ENCODE peak calls at places on chromosome 16, in four cellular contexts. One of them, this sample, is unnamed.
A peak's percentile ranks its signal among the peaks of the same experiment; 100 is the strongest.

GRCh38 chr16:54407596-54407995 is 121.0 kb upstream of the IRX3 start:
- DNase-seq in fibroblast of the aortic adventitia: peak; percentile 80
- DNase-seq in transverse colon: no peak
- DNase-seq in cardiac muscle cell: no peak
- DNase-seq in this sample: no peak

GRCh38 chr16:11006666-11007065 is 62.3 kb downstream of the CLEC16A start:
- DNase-seq in fibroblast of the aortic adventitia: no peak
- DNase-seq in transverse colon: no peak
- DNase-seq in cardiac muscle cell: no peak
- DNase-seq in this sample: no peak

GRCh38 chr16:22670551-22670970 is 143.4 kb upstream of the HS3ST2 start:
- DNase-seq in fibroblast of the aortic adventitia: no peak
- DNase-seq in transverse colon: no peak
- DNase-seq in cardiac muscle cell: peak; percentile 55
- DNase-seq in this sample: peak; percentile 56

GRCh38 chr16:9489823-9490467 is 398.5 kb downstream of the HAPSTR1 start:
- DNase-seq in fibroblast of the aortic adventitia: no peak
- DNase-seq in transverse colon: peak; percentile 36
- DNase-seq in cardiac muscle cell: no peak
- DNase-seq in this sample: no peak

GRCh38 chr16:26614102-26614864 is 452.4 kb upstream of the C16orf82 start:
- DNase-seq in fibroblast of the aortic adventitia: no peak
- DNase-seq in transverse colon: no peak
- DNase-seq in cardiac muscle cell: no peak
- DNase-seq in this sample: no peak

GRCh38 chr16:53099318-53100130 is 44.7 kb downstream of the CHD9 start:
- DNase-seq in fibroblast of the aortic adventitia: peak; percentile 85
- DNase-seq in transverse colon: peak; percentile 94
- DNase-seq in cardiac muscle cell: peak; percentile 81
- DNase-seq in this sample: peak; percentile 90

GRCh38 chr16:54447606-54448440 is 161.2 kb upstream of the IRX3 start:
- DNase-seq in fibroblast of the aortic adventitia: peak; percentile 88
- DNase-seq in transverse colon: no peak
- DNase-seq in cardiac muscle cell: no peak
- DNase-seq in this sample: no peak

GRCh38 chr16:50265716-50266336 is 525 bp upstream of the ADCY7 start:
- DNase-seq in fibroblast of the aortic adventitia: no peak
- DNase-seq in transverse colon: no peak
- DNase-seq in cardiac muscle cell: no peak
- DNase-seq in this sample: no peak

GRCh38 chr16:60137891-60138290 is 1403.8 kb upstream of the GOT2 start:
- DNase-seq in fibroblast of the aortic adventitia: no peak
- DNase-seq in transverse colon: no peak
- DNase-seq in cardiac muscle cell: no peak
- DNase-seq in this sample: no peak

GRCh38 chr16:68146583-68146982 is 61.4 kb downstream of the NFATC3 start:
- DNase-seq in fibroblast of the aortic adventitia: peak; percentile 60
- DNase-seq in transverse colon: no peak
- DNase-seq in cardiac muscle cell: peak; percentile 59
- DNase-seq in this sample: no peak

GRCh38 chr16:85856054-85856453 is 42.9 kb upstream of the IRF8 start:
- DNase-seq in fibroblast of the aortic adventitia: no peak
- DNase-seq in transverse colon: no peak
- DNase-seq in cardiac muscle cell: no peak
- DNase-seq in this sample: no peak

GRCh38 chr16:81265658-81266451 is 27.4 kb downstream of the BCO1 start:
- DNase-seq in fibroblast of the aortic adventitia: peak; percentile 92
- DNase-seq in transverse colon: peak; percentile 85
- DNase-seq in cardiac muscle cell: no peak
- DNase-seq in this sample: no peak

GRCh38 chr16:81265052-81265451 is 26.6 kb downstream of the BCO1 start:
- DNase-seq in fibroblast of the aortic adventitia: no peak
- DNase-seq in transverse colon: no peak
- DNase-seq in cardiac muscle cell: no peak
- DNase-seq in this sample: no peak

GRCh38 chr16:81264386-81264785 is 25.9 kb downstream of the BCO1 start:
- DNase-seq in fibroblast of the aortic adventitia: no peak
- DNase-seq in transverse colon: no peak
- DNase-seq in cardiac muscle cell: no peak
- DNase-seq in this sample: no peak

GRCh38 chr16:81261049-81261648 is 22.7 kb downstream of the BCO1 start:
- DNase-seq in fibroblast of the aortic adventitia: peak; percentile 35
- DNase-seq in transverse colon: no peak
- DNase-seq in cardiac muscle cell: no peak
- DNase-seq in this sample: peak; percentile 20

GRCh38 chr16:81263470-81264200 is 25.1 kb downstream of the BCO1 start:
- DNase-seq in fibroblast of the aortic adventitia: peak; percentile 84
- DNase-seq in transverse colon: no peak
- DNase-seq in cardiac muscle cell: no peak
- DNase-seq in this sample: no peak
- TF ChIP-seq CTCF in fibroblast of the aortic adventitia: peak; percentile 32
- TF ChIP-seq CTCF in transverse colon: peak; percentile 17
- TF ChIP-seq CTCF in cardiac muscle cell: peak; percentile 22
- TF ChIP-seq CTCF in this sample: no peak

DNA sequence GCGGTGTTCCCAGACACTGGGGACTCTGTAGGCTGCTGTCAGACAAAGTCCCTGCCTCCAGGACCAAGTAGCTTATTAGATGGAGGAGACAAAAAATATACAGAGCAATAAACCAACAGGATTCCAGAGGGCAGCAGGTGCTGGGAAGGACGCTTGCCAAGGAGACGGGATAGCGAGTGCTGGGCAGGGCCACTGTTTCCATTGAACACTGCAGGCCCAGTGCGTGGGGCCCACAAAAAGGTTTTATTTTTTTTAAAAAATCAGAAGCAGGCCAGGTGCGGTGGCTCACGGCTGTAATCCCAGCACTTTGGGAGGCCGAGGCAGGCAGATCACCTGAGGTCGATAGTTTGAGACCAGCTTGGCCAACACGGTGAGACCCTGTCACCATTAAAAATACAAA is 84.2 kb downstream of the ABCC6 start:
- DNase-seq in fibroblast of the aortic adventitia: no peak
- DNase-seq in transverse colon: no peak
- DNase-seq in cardiac muscle cell: no peak
- DNase-seq in this sample: no peak
- H3K4me3 ChIP-seq in fibroblast of the aortic adventitia: no peak overlapping the region
- H3K4me3 ChIP-seq in transverse colon: no peak overlapping the region
- H3K4me3 ChIP-seq in cardiac muscle cell: no peak overlapping the region
- H3K4me3 ChIP-seq in this sample: no peak overlapping the region

DNA sequence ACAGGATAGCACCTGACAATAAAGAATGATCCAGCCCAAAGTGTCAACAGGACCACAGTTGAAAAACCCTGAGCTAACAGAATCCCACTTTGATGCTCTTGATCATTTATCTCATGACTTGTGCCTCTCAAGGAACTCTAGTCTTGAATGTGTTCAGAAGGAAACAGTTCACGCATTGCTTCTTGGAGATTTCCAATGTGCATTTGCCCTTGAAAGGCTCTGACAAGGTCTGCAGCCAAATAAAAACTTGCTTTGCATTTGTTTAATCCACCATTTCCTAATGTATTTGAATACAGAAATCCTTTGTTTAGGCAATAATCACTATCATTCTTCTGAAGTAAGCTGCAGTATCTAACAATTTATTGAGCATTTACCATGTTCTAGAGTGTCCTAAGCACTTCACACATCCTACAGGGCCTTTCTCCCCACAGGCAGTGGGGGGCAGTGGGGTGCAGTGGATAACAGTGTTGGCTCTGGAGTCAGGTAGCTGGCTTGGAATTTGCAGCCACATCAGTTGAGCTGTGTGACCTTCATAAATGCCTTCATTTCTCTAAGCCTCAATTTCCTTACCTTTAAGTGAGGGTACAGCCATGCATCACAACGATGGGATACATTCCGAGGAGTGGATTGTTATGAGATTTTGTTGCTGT is 239.7 kb downstream of the XYLT1 start:
- DNase-seq in fibroblast of the aortic adventitia: no peak
- DNase-seq in transverse colon: no peak
- DNase-seq in cardiac muscle cell: no peak
- DNase-seq in this sample: no peak
- TF ChIP-seq CTCF in fibroblast of the aortic adventitia: no peak
- TF ChIP-seq CTCF in transverse colon: no peak
- TF ChIP-seq CTCF in cardiac muscle cell: no peak
- TF ChIP-seq CTCF in this sample: peak; percentile 2

GRCh38 chr16:88969361-88969831 is 7.6 kb downstream of the CBFA2T3 start:
- DNase-seq in fibroblast of the aortic adventitia: no peak
- DNase-seq in transverse colon: no peak
- DNase-seq in cardiac muscle cell: no peak
- DNase-seq in this sample: no peak

GRCh38 chr16:88968589-88969280 is 8.3 kb downstream of the CBFA2T3 start:
- DNase-seq in fibroblast of the aortic adventitia: no peak
- DNase-seq in transverse colon: no peak
- DNase-seq in cardiac muscle cell: no peak
- DNase-seq in this sample: no peak

GRCh38 chr16:88966986-88967799 is 9.8 kb downstream of the CBFA2T3 start:
- DNase-seq in fibroblast of the aortic adventitia: no peak
- DNase-seq in transverse colon: no peak
- DNase-seq in cardiac muscle cell: no peak
- DNase-seq in this sample: no peak

GRCh38 chr16:88965826-88966480 is 11.1 kb downstream of the CBFA2T3 start:
- DNase-seq in fibroblast of the aortic adventitia: no peak
- DNase-seq in transverse colon: no peak
- DNase-seq in cardiac muscle cell: no peak
- DNase-seq in this sample: peak; percentile 55

GRCh38 chr16:88967800-88968588 is 9.0 kb downstream of the CBFA2T3 start:
- DNase-seq in fibroblast of the aortic adventitia: no peak
- DNase-seq in transverse colon: peak; percentile 82
- DNase-seq in cardiac muscle cell: no peak
- DNase-seq in this sample: peak; percentile 93
- H3K4me3 ChIP-seq in fibroblast of the aortic adventitia: no peak overlapping the region
- H3K4me3 ChIP-seq in transverse colon: no peak overlapping the region
- H3K4me3 ChIP-seq in cardiac muscle cell: no peak overlapping the region
- H3K4me3 ChIP-seq in this sample: peak overlapping the region; percentile 44

GRCh38 chr16:74230126-74230525 is 66.5 kb upstream of the PSMD7 start:
- DNase-seq in fibroblast of the aortic adventitia: no peak
- DNase-seq in transverse colon: no peak
- DNase-seq in cardiac muscle cell: no peak
- DNase-seq in this sample: no peak

GRCh38 chr16:74224828-74225227 is 71.8 kb upstream of the PSMD7 start:
- DNase-seq in fibroblast of the aortic adventitia: peak; percentile 14
- DNase-seq in transverse colon: no peak
- DNase-seq in cardiac muscle cell: peak; percentile 1
- DNase-seq in this sample: no peak

GRCh38 chr16:74225278-74225677 is 71.3 kb upstream of the PSMD7 start:
- DNase-seq in fibroblast of the aortic adventitia: no peak
- DNase-seq in transverse colon: no peak
- DNase-seq in cardiac muscle cell: no peak
- DNase-seq in this sample: no peak

GRCh38 chr16:74226361-74226979 is 70.1 kb upstream of the PSMD7 start:
- DNase-seq in fibroblast of the aortic adventitia: peak; percentile 13
- DNase-seq in transverse colon: no peak
- DNase-seq in cardiac muscle cell: peak; percentile 8
- DNase-seq in this sample: no peak
- TF ChIP-seq CTCF in fibroblast of the aortic adventitia: peak; percentile 40
- TF ChIP-seq CTCF in transverse colon: peak; percentile 24
- TF ChIP-seq CTCF in cardiac muscle cell: peak; percentile 60
- TF ChIP-seq CTCF in this sample: peak; percentile 12

GRCh38 chr16:30950516-30951073 is 1.7 kb downstream of the ORAI3 start:
- DNase-seq in fibroblast of the aortic adventitia: no peak
- DNase-seq in transverse colon: no peak
- DNase-seq in cardiac muscle cell: no peak
- DNase-seq in this sample: no peak
- H3K4me3 ChIP-seq in fibroblast of the aortic adventitia: peak overlapping the region; percentile 88
- H3K4me3 ChIP-seq in transverse colon: no peak overlapping the region
- H3K4me3 ChIP-seq in cardiac muscle cell: peak overlapping the region; percentile 95
- H3K4me3 ChIP-seq in this sample: peak overlapping the region; percentile 71